ENCODE peak calls at places on chromosomes 16 and 17, in nine cellular contexts. One of them, this sample, is unnamed.

GRCh38 chr16:8929086-8929748 is 34.5 kb downstream of the USP7 start:
- DNase-seq in choroid plexus epithelial cell: no peak
- DNase-seq in stimulated activated CD4-positive, alpha-beta T cell treated with anti-CD3 and anti-CD28 coated beads, Interleukin-2, amount 100 ng/mL, for 48 hours: no peak
- DNase-seq in uterus: no peak
- DNase-seq in nephron progenitor cell: peak
- DNase-seq in stimulated activated CD8-positive, alpha-beta memory T cell treated with anti-CD3 and anti-CD28 coated beads, Interleukin-7, amount 100 ng/mL, for 48 hours: no peak
- DNase-seq in stimulated activated naive B cell treated with anti-CD40 and anti-IgM and Interleukin-4, amounts not matched to agents 10 μg/mL and 1 μg/mL and 100 μg/mL, for 72 hours: peak
- DNase-seq in T-helper 9 cell: no peak
- DNase-seq in stromal cell of bone marrow: no peak
- DNase-seq in this sample: no peak

GRCh38 chr17:41835800-41836549 is at the start of gene NT5C3B:
- DNase-seq in uterus: peak
- DNase-seq in stimulated activated CD4-positive, alpha-beta T cell treated with anti-CD3 and anti-CD28 coated beads, Interleukin-2, amount 100 ng/mL, for 48 hours: peak
- DNase-seq in choroid plexus epithelial cell: peak
- DNase-seq in stimulated activated CD8-positive, alpha-beta memory T cell treated with anti-CD3 and anti-CD28 coated beads, Interleukin-7, amount 100 ng/mL, for 48 hours: peak
- DNase-seq in T-helper 9 cell: peak
- DNase-seq in stromal cell of bone marrow: no peak
- DNase-seq in stimulated activated naive B cell treated with anti-CD40 and anti-IgM and Interleukin-4, amounts not matched to agents 10 μg/mL and 1 μg/mL and 100 μg/mL, for 72 hours: peak
- DNase-seq in nephron progenitor cell: peak
- DNase-seq in this sample: peak

GRCh38 chr17:16491131-16491702 is 776 bp downstream of the LRRC75A start:
- DNase-seq in uterus: no peak
- DNase-seq in choroid plexus epithelial cell: no peak
- DNase-seq in stimulated activated CD4-positive, alpha-beta T cell treated with anti-CD3 and anti-CD28 coated beads, Interleukin-2, amount 100 ng/mL, for 48 hours: no peak
- DNase-seq in stimulated activated CD8-positive, alpha-beta memory T cell treated with anti-CD3 and anti-CD28 coated beads, Interleukin-7, amount 100 ng/mL, for 48 hours: no peak
- DNase-seq in nephron progenitor cell: peak
- DNase-seq in stromal cell of bone marrow: no peak
- DNase-seq in T-helper 9 cell: peak
- DNase-seq in stimulated activated naive B cell treated with anti-CD40 and anti-IgM and Interleukin-4, amounts not matched to agents 10 μg/mL and 1 μg/mL and 100 μg/mL, for 72 hours: peak
- DNase-seq in this sample: no peak

GRCh38 chr16:55408656-55409055 is 70.3 kb upstream of the MMP2 start:
- DNase-seq in stromal cell of bone marrow: no peak
- DNase-seq in nephron progenitor cell: no peak
- DNase-seq in uterus: no peak
- DNase-seq in choroid plexus epithelial cell: no peak
- DNase-seq in stimulated activated CD8-positive, alpha-beta memory T cell treated with anti-CD3 and anti-CD28 coated beads, Interleukin-7, amount 100 ng/mL, for 48 hours: no peak
- DNase-seq in stimulated activated naive B cell treated with anti-CD40 and anti-IgM and Interleukin-4, amounts not matched to agents 10 μg/mL and 1 μg/mL and 100 μg/mL, for 72 hours: no peak
- DNase-seq in stimulated activated CD4-positive, alpha-beta T cell treated with anti-CD3 and anti-CD28 coated beads, Interleukin-2, amount 100 ng/mL, for 48 hours: no peak
- DNase-seq in T-helper 9 cell: no peak
- DNase-seq in this sample: no peak

GRCh38 chr16:10862432-10862831 is 14.6 kb upstream of the CIITA start:
- DNase-seq in stimulated activated CD4-positive, alpha-beta T cell treated with anti-CD3 and anti-CD28 coated beads, Interleukin-2, amount 100 ng/mL, for 48 hours: no peak
- DNase-seq in stimulated activated CD8-positive, alpha-beta memory T cell treated with anti-CD3 and anti-CD28 coated beads, Interleukin-7, amount 100 ng/mL, for 48 hours: no peak
- DNase-seq in nephron progenitor cell: no peak
- DNase-seq in T-helper 9 cell: no peak
- DNase-seq in uterus: no peak
- DNase-seq in stromal cell of bone marrow: peak
- DNase-seq in stimulated activated naive B cell treated with anti-CD40 and anti-IgM and Interleukin-4, amounts not matched to agents 10 μg/mL and 1 μg/mL and 100 μg/mL, for 72 hours: no peak
- DNase-seq in choroid plexus epithelial cell: peak
- DNase-seq in this sample: no peak

GRCh38 chr17:1972429-1973160 is 52.5 kb downstream of the RTN4RL1 start:
- DNase-seq in stimulated activated CD4-positive, alpha-beta T cell treated with anti-CD3 and anti-CD28 coated beads, Interleukin-2, amount 100 ng/mL, for 48 hours: peak
- DNase-seq in choroid plexus epithelial cell: peak
- DNase-seq in stimulated activated CD8-positive, alpha-beta memory T cell treated with anti-CD3 and anti-CD28 coated beads, Interleukin-7, amount 100 ng/mL, for 48 hours: no peak
- DNase-seq in uterus: no peak
- DNase-seq in stromal cell of bone marrow: no peak
- DNase-seq in stimulated activated naive B cell treated with anti-CD40 and anti-IgM and Interleukin-4, amounts not matched to agents 10 μg/mL and 1 μg/mL and 100 μg/mL, for 72 hours: no peak
- DNase-seq in nephron progenitor cell: no peak
- DNase-seq in T-helper 9 cell: no peak
- DNase-seq in this sample: peak

GRCh38 chr17:81659038-81659437 is 2.7 kb upstream of the PDE6G start:
- DNase-seq in T-helper 9 cell: no peak
- DNase-seq in choroid plexus epithelial cell: no peak
- DNase-seq in uterus: no peak
- DNase-seq in stromal cell of bone marrow: no peak
- DNase-seq in nephron progenitor cell: no peak
- DNase-seq in stimulated activated naive B cell treated with anti-CD40 and anti-IgM and Interleukin-4, amounts not matched to agents 10 μg/mL and 1 μg/mL and 100 μg/mL, for 72 hours: no peak
- DNase-seq in stimulated activated CD4-positive, alpha-beta T cell treated with anti-CD3 and anti-CD28 coated beads, Interleukin-2, amount 100 ng/mL, for 48 hours: no peak
- DNase-seq in stimulated activated CD8-positive, alpha-beta memory T cell treated with anti-CD3 and anti-CD28 coated beads, Interleukin-7, amount 100 ng/mL, for 48 hours: no peak
- DNase-seq in this sample: no peak

GRCh38 chr17:4304417-4305027 is 40.7 kb upstream of the ANKFY1 start:
- DNase-seq in uterus: peak
- DNase-seq in choroid plexus epithelial cell: peak
- DNase-seq in stimulated activated naive B cell treated with anti-CD40 and anti-IgM and Interleukin-4, amounts not matched to agents 10 μg/mL and 1 μg/mL and 100 μg/mL, for 72 hours: peak
- DNase-seq in stromal cell of bone marrow: peak
- DNase-seq in stimulated activated CD4-positive, alpha-beta T cell treated with anti-CD3 and anti-CD28 coated beads, Interleukin-2, amount 100 ng/mL, for 48 hours: peak
- DNase-seq in nephron progenitor cell: peak
- DNase-seq in T-helper 9 cell: peak
- DNase-seq in stimulated activated CD8-positive, alpha-beta memory T cell treated with anti-CD3 and anti-CD28 coated beads, Interleukin-7, amount 100 ng/mL, for 48 hours: no peak
- DNase-seq in this sample: peak

GRCh38 chr17:56756536-56756935 is 77.2 kb downstream of the C17orf67 start:
- DNase-seq in stimulated activated CD4-positive, alpha-beta T cell treated with anti-CD3 and anti-CD28 coated beads, Interleukin-2, amount 100 ng/mL, for 48 hours: no peak
- DNase-seq in stimulated activated naive B cell treated with anti-CD40 and anti-IgM and Interleukin-4, amounts not matched to agents 10 μg/mL and 1 μg/mL and 100 μg/mL, for 72 hours: no peak
- DNase-seq in stromal cell of bone marrow: peak
- DNase-seq in stimulated activated CD8-positive, alpha-beta memory T cell treated with anti-CD3 and anti-CD28 coated beads, Interleukin-7, amount 100 ng/mL, for 48 hours: no peak
- DNase-seq in choroid plexus epithelial cell: peak
- DNase-seq in uterus: no peak
- DNase-seq in T-helper 9 cell: no peak
- DNase-seq in nephron progenitor cell: no peak
- DNase-seq in this sample: no peak

GRCh38 chr17:44655983-44656700 is at the start of gene MEIOC:
- DNase-seq in T-helper 9 cell: no peak
- DNase-seq in stromal cell of bone marrow: no peak
- DNase-seq in stimulated activated CD4-positive, alpha-beta T cell treated with anti-CD3 and anti-CD28 coated beads, Interleukin-2, amount 100 ng/mL, for 48 hours: peak
- DNase-seq in stimulated activated naive B cell treated with anti-CD40 and anti-IgM and Interleukin-4, amounts not matched to agents 10 μg/mL and 1 μg/mL and 100 μg/mL, for 72 hours: peak
- DNase-seq in choroid plexus epithelial cell: no peak
- DNase-seq in stimulated activated CD8-positive, alpha-beta memory T cell treated with anti-CD3 and anti-CD28 coated beads, Interleukin-7, amount 100 ng/mL, for 48 hours: peak
- DNase-seq in uterus: no peak
- DNase-seq in nephron progenitor cell: peak
- DNase-seq in this sample: peak

GRCh38 chr16:89687092-89687940 is 827 bp downstream of the CDK10 start:
- DNase-seq in uterus: no peak
- DNase-seq in stimulated activated CD8-positive, alpha-beta memory T cell treated with anti-CD3 and anti-CD28 coated beads, Interleukin-7, amount 100 ng/mL, for 48 hours: no peak
- DNase-seq in choroid plexus epithelial cell: peak
- DNase-seq in T-helper 9 cell: no peak
- DNase-seq in nephron progenitor cell: no peak
- DNase-seq in stimulated activated CD4-positive, alpha-beta T cell treated with anti-CD3 and anti-CD28 coated beads, Interleukin-2, amount 100 ng/mL, for 48 hours: no peak
- DNase-seq in stromal cell of bone marrow: no peak
- DNase-seq in stimulated activated naive B cell treated with anti-CD40 and anti-IgM and Interleukin-4, amounts not matched to agents 10 μg/mL and 1 μg/mL and 100 μg/mL, for 72 hours: no peak
- DNase-seq in this sample: peak

GRCh38 chr16:48580925-48581500 is 29.0 kb downstream of the N4BP1 start:
- DNase-seq in uterus: no peak
- DNase-seq in stromal cell of bone marrow: no peak
- DNase-seq in stimulated activated CD4-positive, alpha-beta T cell treated with anti-CD3 and anti-CD28 coated beads, Interleukin-2, amount 100 ng/mL, for 48 hours: no peak
- DNase-seq in nephron progenitor cell: no peak
- DNase-seq in T-helper 9 cell: no peak
- DNase-seq in stimulated activated naive B cell treated with anti-CD40 and anti-IgM and Interleukin-4, amounts not matched to agents 10 μg/mL and 1 μg/mL and 100 μg/mL, for 72 hours: no peak
- DNase-seq in choroid plexus epithelial cell: no peak
- DNase-seq in stimulated activated CD8-positive, alpha-beta memory T cell treated with anti-CD3 and anti-CD28 coated beads, Interleukin-7, amount 100 ng/mL, for 48 hours: no peak
- DNase-seq in this sample: no peak

GRCh38 chr17:81125573-81126081 is 39.7 kb upstream of the PVALEF start:
- DNase-seq in nephron progenitor cell: no peak
- DNase-seq in stimulated activated CD4-positive, alpha-beta T cell treated with anti-CD3 and anti-CD28 coated beads, Interleukin-2, amount 100 ng/mL, for 48 hours: no peak
- DNase-seq in stimulated activated CD8-positive, alpha-beta memory T cell treated with anti-CD3 and anti-CD28 coated beads, Interleukin-7, amount 100 ng/mL, for 48 hours: no peak
- DNase-seq in uterus: no peak
- DNase-seq in stimulated activated naive B cell treated with anti-CD40 and anti-IgM and Interleukin-4, amounts not matched to agents 10 μg/mL and 1 μg/mL and 100 μg/mL, for 72 hours: no peak
- DNase-seq in T-helper 9 cell: no peak
- DNase-seq in stromal cell of bone marrow: no peak
- DNase-seq in choroid plexus epithelial cell: no peak
- DNase-seq in this sample: no peak

GRCh38 chr17:34579979-34580684 is 750 bp downstream of the TMEM132E start:
- DNase-seq in stimulated activated naive B cell treated with anti-CD40 and anti-IgM and Interleukin-4, amounts not matched to agents 10 μg/mL and 1 μg/mL and 100 μg/mL, for 72 hours: no peak
- DNase-seq in choroid plexus epithelial cell: peak
- DNase-seq in stimulated activated CD8-positive, alpha-beta memory T cell treated with anti-CD3 and anti-CD28 coated beads, Interleukin-7, amount 100 ng/mL, for 48 hours: no peak
- DNase-seq in nephron progenitor cell: peak
- DNase-seq in stimulated activated CD4-positive, alpha-beta T cell treated with anti-CD3 and anti-CD28 coated beads, Interleukin-2, amount 100 ng/mL, for 48 hours: no peak
- DNase-seq in T-helper 9 cell: no peak
- DNase-seq in uterus: no peak
- DNase-seq in stromal cell of bone marrow: no peak
- DNase-seq in this sample: no peak

GRCh38 chr17:81335388-81336157 is 40.5 kb upstream of the SLC38A10 start:
- DNase-seq in uterus: no peak
- DNase-seq in stimulated activated CD4-positive, alpha-beta T cell treated with anti-CD3 and anti-CD28 coated beads, Interleukin-2, amount 100 ng/mL, for 48 hours: no peak
- DNase-seq in T-helper 9 cell: no peak
- DNase-seq in nephron progenitor cell: no peak
- DNase-seq in stromal cell of bone marrow: no peak
- DNase-seq in stimulated activated naive B cell treated with anti-CD40 and anti-IgM and Interleukin-4, amounts not matched to agents 10 μg/mL and 1 μg/mL and 100 μg/mL, for 72 hours: no peak
- DNase-seq in stimulated activated CD8-positive, alpha-beta memory T cell treated with anti-CD3 and anti-CD28 coated beads, Interleukin-7, amount 100 ng/mL, for 48 hours: no peak
- DNase-seq in choroid plexus epithelial cell: no peak
- DNase-seq in this sample: no peak

GRCh38 chr17:11404877-11405276 is 163.9 kb downstream of the SHISA6 start:
- DNase-seq in uterus: no peak
- DNase-seq in stimulated activated CD4-positive, alpha-beta T cell treated with anti-CD3 and anti-CD28 coated beads, Interleukin-2, amount 100 ng/mL, for 48 hours: no peak
- DNase-seq in nephron progenitor cell: no peak
- DNase-seq in choroid plexus epithelial cell: no peak
- DNase-seq in stromal cell of bone marrow: no peak
- DNase-seq in stimulated activated naive B cell treated with anti-CD40 and anti-IgM and Interleukin-4, amounts not matched to agents 10 μg/mL and 1 μg/mL and 100 μg/mL, for 72 hours: no peak
- DNase-seq in stimulated activated CD8-positive, alpha-beta memory T cell treated with anti-CD3 and anti-CD28 coated beads, Interleukin-7, amount 100 ng/mL, for 48 hours: no peak
- DNase-seq in T-helper 9 cell: no peak
- DNase-seq in this sample: no peak

GRCh38 chr17:78759203-78759968 is 22.7 kb downstream of the CYTH1 start:
- DNase-seq in choroid plexus epithelial cell: peak
- DNase-seq in stromal cell of bone marrow: no peak
- DNase-seq in nephron progenitor cell: no peak
- DNase-seq in stimulated activated CD4-positive, alpha-beta T cell treated with anti-CD3 and anti-CD28 coated beads, Interleukin-2, amount 100 ng/mL, for 48 hours: no peak
- DNase-seq in stimulated activated naive B cell treated with anti-CD40 and anti-IgM and Interleukin-4, amounts not matched to agents 10 μg/mL and 1 μg/mL and 100 μg/mL, for 72 hours: no peak
- DNase-seq in T-helper 9 cell: peak
- DNase-seq in uterus: no peak
- DNase-seq in stimulated activated CD8-positive, alpha-beta memory T cell treated with anti-CD3 and anti-CD28 coated beads, Interleukin-7, amount 100 ng/mL, for 48 hours: no peak
- DNase-seq in this sample: peak

GRCh38 chr17:75603123-75603522 is 15.5 kb downstream of the MYO15B start:
- DNase-seq in uterus: no peak
- DNase-seq in choroid plexus epithelial cell: no peak
- DNase-seq in stimulated activated CD4-positive, alpha-beta T cell treated with anti-CD3 and anti-CD28 coated beads, Interleukin-2, amount 100 ng/mL, for 48 hours: no peak
- DNase-seq in T-helper 9 cell: no peak
- DNase-seq in stimulated activated CD8-positive, alpha-beta memory T cell treated with anti-CD3 and anti-CD28 coated beads, Interleukin-7, amount 100 ng/mL, for 48 hours: no peak
- DNase-seq in stimulated activated naive B cell treated with anti-CD40 and anti-IgM and Interleukin-4, amounts not matched to agents 10 μg/mL and 1 μg/mL and 100 μg/mL, for 72 hours: no peak
- DNase-seq in nephron progenitor cell: no peak
- DNase-seq in stromal cell of bone marrow: no peak
- DNase-seq in this sample: no peak

GRCh38 chr17:59418732-59419166 is 87.3 kb downstream of the YPEL2 start:
- DNase-seq in nephron progenitor cell: no peak
- DNase-seq in choroid plexus epithelial cell: no peak
- DNase-seq in uterus: peak
- DNase-seq in T-helper 9 cell: no peak
- DNase-seq in stimulated activated CD8-positive, alpha-beta memory T cell treated with anti-CD3 and anti-CD28 coated beads, Interleukin-7, amount 100 ng/mL, for 48 hours: no peak
- DNase-seq in stromal cell of bone marrow: no peak
- DNase-seq in stimulated activated naive B cell treated with anti-CD40 and anti-IgM and Interleukin-4, amounts not matched to agents 10 μg/mL and 1 μg/mL and 100 μg/mL, for 72 hours: no peak
- DNase-seq in stimulated activated CD4-positive, alpha-beta T cell treated with anti-CD3 and anti-CD28 coated beads, Interleukin-2, amount 100 ng/mL, for 48 hours: no peak
- DNase-seq in this sample: no peak

GRCh38 chr17:43018008-43018853 is 4.0 kb downstream of the VAT1 start:
- DNase-seq in T-helper 9 cell: peak
- DNase-seq in stimulated activated CD4-positive, alpha-beta T cell treated with anti-CD3 and anti-CD28 coated beads, Interleukin-2, amount 100 ng/mL, for 48 hours: no peak
- DNase-seq in stimulated activated naive B cell treated with anti-CD40 and anti-IgM and Interleukin-4, amounts not matched to agents 10 μg/mL and 1 μg/mL and 100 μg/mL, for 72 hours: no peak
- DNase-seq in choroid plexus epithelial cell: peak
- DNase-seq in stromal cell of bone marrow: no peak
- DNase-seq in stimulated activated CD8-positive, alpha-beta memory T cell treated with anti-CD3 and anti-CD28 coated beads, Interleukin-7, amount 100 ng/mL, for 48 hours: no peak
- DNase-seq in nephron progenitor cell: peak
- DNase-seq in uterus: no peak
- DNase-seq in this sample: peak

GRCh38 chr17:18015603-18016002 is 23.4 kb downstream of the ATPAF2 start:
- DNase-seq in T-helper 9 cell: no peak
- DNase-seq in choroid plexus epithelial cell: no peak
- DNase-seq in uterus: no peak
- DNase-seq in stimulated activated naive B cell treated with anti-CD40 and anti-IgM and Interleukin-4, amounts not matched to agents 10 μg/mL and 1 μg/mL and 100 μg/mL, for 72 hours: no peak
- DNase-seq in stimulated activated CD4-positive, alpha-beta T cell treated with anti-CD3 and anti-CD28 coated beads, Interleukin-2, amount 100 ng/mL, for 48 hours: no peak
- DNase-seq in stromal cell of bone marrow: no peak
- DNase-seq in stimulated activated CD8-positive, alpha-beta memory T cell treated with anti-CD3 and anti-CD28 coated beads, Interleukin-7, amount 100 ng/mL, for 48 hours: no peak
- DNase-seq in nephron progenitor cell: no peak
- DNase-seq in this sample: no peak

GRCh38 chr17:7478276-7479138 is 924 bp downstream of the ZBTB4 start:
- DNase-seq in uterus: peak
- DNase-seq in stimulated activated CD8-positive, alpha-beta memory T cell treated with anti-CD3 and anti-CD28 coated beads, Interleukin-7, amount 100 ng/mL, for 48 hours: no peak
- DNase-seq in nephron progenitor cell: peak
- DNase-seq in T-helper 9 cell: peak
- DNase-seq in choroid plexus epithelial cell: peak
- DNase-seq in stimulated activated naive B cell treated with anti-CD40 and anti-IgM and Interleukin-4, amounts not matched to agents 10 μg/mL and 1 μg/mL and 100 μg/mL, for 72 hours: no peak
- DNase-seq in stromal cell of bone marrow: no peak
- DNase-seq in stimulated activated CD4-positive, alpha-beta T cell treated with anti-CD3 and anti-CD28 coated beads, Interleukin-2, amount 100 ng/mL, for 48 hours: peak
- DNase-seq in this sample: peak

GRCh38 chr16:85778873-85779272 is 20.5 kb downstream of the EMC8 start:
- DNase-seq in stimulated activated CD8-positive, alpha-beta memory T cell treated with anti-CD3 and anti-CD28 coated beads, Interleukin-7, amount 100 ng/mL, for 48 hours: no peak
- DNase-seq in nephron progenitor cell: no peak
- DNase-seq in T-helper 9 cell: no peak
- DNase-seq in stimulated activated naive B cell treated with anti-CD40 and anti-IgM and Interleukin-4, amounts not matched to agents 10 μg/mL and 1 μg/mL and 100 μg/mL, for 72 hours: no peak
- DNase-seq in choroid plexus epithelial cell: no peak
- DNase-seq in stimulated activated CD4-positive, alpha-beta T cell treated with anti-CD3 and anti-CD28 coated beads, Interleukin-2, amount 100 ng/mL, for 48 hours: no peak
- DNase-seq in stromal cell of bone marrow: no peak
- DNase-seq in uterus: no peak
- DNase-seq in this sample: no peak

GRCh38 chr17:54982399-54982798 is 13.8 kb downstream of the STXBP4 start:
- DNase-seq in T-helper 9 cell: no peak
- DNase-seq in uterus: peak
- DNase-seq in stimulated activated CD8-positive, alpha-beta memory T cell treated with anti-CD3 and anti-CD28 coated beads, Interleukin-7, amount 100 ng/mL, for 48 hours: no peak
- DNase-seq in stimulated activated naive B cell treated with anti-CD40 and anti-IgM and Interleukin-4, amounts not matched to agents 10 μg/mL and 1 μg/mL and 100 μg/mL, for 72 hours: no peak
- DNase-seq in choroid plexus epithelial cell: peak
- DNase-seq in nephron progenitor cell: no peak
- DNase-seq in stromal cell of bone marrow: peak
- DNase-seq in stimulated activated CD4-positive, alpha-beta T cell treated with anti-CD3 and anti-CD28 coated beads, Interleukin-2, amount 100 ng/mL, for 48 hours: no peak
- DNase-seq in this sample: no peak

GRCh38 chr17:74987909-74988711 is 678 bp downstream of the CDR2L start:
- DNase-seq in stimulated activated CD8-positive, alpha-beta memory T cell treated with anti-CD3 and anti-CD28 coated beads, Interleukin-7, amount 100 ng/mL, for 48 hours: no peak
- DNase-seq in stromal cell of bone marrow: peak
- DNase-seq in uterus: peak
- DNase-seq in choroid plexus epithelial cell: peak
- DNase-seq in stimulated activated naive B cell treated with anti-CD40 and anti-IgM and Interleukin-4, amounts not matched to agents 10 μg/mL and 1 μg/mL and 100 μg/mL, for 72 hours: no peak
- DNase-seq in stimulated activated CD4-positive, alpha-beta T cell treated with anti-CD3 and anti-CD28 coated beads, Interleukin-2, amount 100 ng/mL, for 48 hours: no peak
- DNase-seq in nephron progenitor cell: peak
- DNase-seq in T-helper 9 cell: peak
- DNase-seq in this sample: peak

GRCh38 chr16:75965504-75966374 is 239.4 kb upstream of the CPHXL start:
- DNase-seq in stromal cell of bone marrow: no peak
- DNase-seq in choroid plexus epithelial cell: no peak
- DNase-seq in stimulated activated CD4-positive, alpha-beta T cell treated with anti-CD3 and anti-CD28 coated beads, Interleukin-2, amount 100 ng/mL, for 48 hours: no peak
- DNase-seq in T-helper 9 cell: no peak
- DNase-seq in nephron progenitor cell: no peak
- DNase-seq in uterus: no peak
- DNase-seq in stimulated activated naive B cell treated with anti-CD40 and anti-IgM and Interleukin-4, amounts not matched to agents 10 μg/mL and 1 μg/mL and 100 μg/mL, for 72 hours: no peak
- DNase-seq in stimulated activated CD8-positive, alpha-beta memory T cell treated with anti-CD3 and anti-CD28 coated beads, Interleukin-7, amount 100 ng/mL, for 48 hours: no peak
- DNase-seq in this sample: no peak

GRCh38 chr16:86667035-86667434 is 88.7 kb downstream of the FOXL1 start:
- DNase-seq in stromal cell of bone marrow: no peak
- DNase-seq in stimulated activated CD8-positive, alpha-beta memory T cell treated with anti-CD3 and anti-CD28 coated beads, Interleukin-7, amount 100 ng/mL, for 48 hours: no peak
- DNase-seq in nephron progenitor cell: no peak
- DNase-seq in stimulated activated CD4-positive, alpha-beta T cell treated with anti-CD3 and anti-CD28 coated beads, Interleukin-2, amount 100 ng/mL, for 48 hours: no peak
- DNase-seq in uterus: no peak
- DNase-seq in choroid plexus epithelial cell: no peak
- DNase-seq in T-helper 9 cell: no peak
- DNase-seq in stimulated activated naive B cell treated with anti-CD40 and anti-IgM and Interleukin-4, amounts not matched to agents 10 μg/mL and 1 μg/mL and 100 μg/mL, for 72 hours: no peak
- DNase-seq in this sample: no peak

GRCh38 chr16:80125677-80126076 is 415.1 kb upstream of the DYNLRB2 start:
- DNase-seq in stromal cell of bone marrow: no peak
- DNase-seq in stimulated activated naive B cell treated with anti-CD40 and anti-IgM and Interleukin-4, amounts not matched to agents 10 μg/mL and 1 μg/mL and 100 μg/mL, for 72 hours: no peak
- DNase-seq in stimulated activated CD4-positive, alpha-beta T cell treated with anti-CD3 and anti-CD28 coated beads, Interleukin-2, amount 100 ng/mL, for 48 hours: no peak
- DNase-seq in T-helper 9 cell: no peak
- DNase-seq in nephron progenitor cell: no peak
- DNase-seq in stimulated activated CD8-positive, alpha-beta memory T cell treated with anti-CD3 and anti-CD28 coated beads, Interleukin-7, amount 100 ng/mL, for 48 hours: no peak
- DNase-seq in choroid plexus epithelial cell: no peak
- DNase-seq in uterus: no peak
- DNase-seq in this sample: no peak

GRCh38 chr17:42078396-42079042 is 19.8 kb downstream of the ZNF385C start:
- DNase-seq in choroid plexus epithelial cell: no peak
- DNase-seq in stimulated activated CD4-positive, alpha-beta T cell treated with anti-CD3 and anti-CD28 coated beads, Interleukin-2, amount 100 ng/mL, for 48 hours: no peak
- DNase-seq in nephron progenitor cell: no peak
- DNase-seq in stimulated activated CD8-positive, alpha-beta memory T cell treated with anti-CD3 and anti-CD28 coated beads, Interleukin-7, amount 100 ng/mL, for 48 hours: no peak
- DNase-seq in T-helper 9 cell: no peak
- DNase-seq in stromal cell of bone marrow: no peak
- DNase-seq in uterus: no peak
- DNase-seq in stimulated activated naive B cell treated with anti-CD40 and anti-IgM and Interleukin-4, amounts not matched to agents 10 μg/mL and 1 μg/mL and 100 μg/mL, for 72 hours: no peak
- DNase-seq in this sample: no peak

GRCh38 chr17:78798695-78799559 is 16.9 kb upstream of the CYTH1 start:
- DNase-seq in stromal cell of bone marrow: no peak
- DNase-seq in stimulated activated CD8-positive, alpha-beta memory T cell treated with anti-CD3 and anti-CD28 coated beads, Interleukin-7, amount 100 ng/mL, for 48 hours: no peak
- DNase-seq in choroid plexus epithelial cell: peak
- DNase-seq in T-helper 9 cell: no peak
- DNase-seq in stimulated activated naive B cell treated with anti-CD40 and anti-IgM and Interleukin-4, amounts not matched to agents 10 μg/mL and 1 μg/mL and 100 μg/mL, for 72 hours: no peak
- DNase-seq in stimulated activated CD4-positive, alpha-beta T cell treated with anti-CD3 and anti-CD28 coated beads, Interleukin-2, amount 100 ng/mL, for 48 hours: no peak
- DNase-seq in uterus: no peak
- DNase-seq in nephron progenitor cell: no peak
- DNase-seq in this sample: no peak

GRCh38 chr17:3697157-3697515 is 1.2 kb upstream of the P2RX5 start:
- DNase-seq in nephron progenitor cell: no peak
- DNase-seq in uterus: no peak
- DNase-seq in stromal cell of bone marrow: no peak
- DNase-seq in choroid plexus epithelial cell: no peak
- DNase-seq in stimulated activated CD8-positive, alpha-beta memory T cell treated with anti-CD3 and anti-CD28 coated beads, Interleukin-7, amount 100 ng/mL, for 48 hours: no peak
- DNase-seq in stimulated activated CD4-positive, alpha-beta T cell treated with anti-CD3 and anti-CD28 coated beads, Interleukin-2, amount 100 ng/mL, for 48 hours: no peak
- DNase-seq in stimulated activated naive B cell treated with anti-CD40 and anti-IgM and Interleukin-4, amounts not matched to agents 10 μg/mL and 1 μg/mL and 100 μg/mL, for 72 hours: no peak
- DNase-seq in T-helper 9 cell: no peak
- DNase-seq in this sample: no peak

This sample was measured in HAP-1.